ENCODE peak calls at places on chromosomes 6 and 20, in ten cellular contexts. F is stimulated activated CD8-positive, alpha-beta memory T cell treated with anti-CD3 and anti-CD28 coated beads, Interleukin-15, amount 100 ng/mL, for 4 hours; H is NCI-H2171; Q is KBM-7; E is T-cell; Y is endothelial cell; K is choroid plexus epithelial cell; S is activated T-helper 1 cell treated with Interleukin-2 at 50 U/mL for 16 hours; V is NCI-H510A treated with DMSO at 0.1 percent for 48 hours; P is activated CD4-positive, alpha-beta T cell treated with anti-CD3 and anti-CD28 coated beads for 36 hours. M is an unnamed sample.

GRCh38 chr20:3924304-3925112 is 35.3 kb downstream of the PANK2 start:
- DNase-seq in P (no peak), S (no peak), F (no peak), H (no peak), E (no peak), Y (no peak), K (no peak), Q (no peak), V (no peak), M (no peak)

GRCh38 chr6:12436224-12436623 is 146.1 kb downstream of the EDN1 start:
- DNase-seq in V (no peak), Q (peak; percentile 8), S (no peak), Y (no peak), F (no peak), P (no peak), H (no peak), K (no peak), E (no peak), M (no peak)

GRCh38 chr6:20242397-20242796 is 30.1 kb upstream of the MBOAT1 start:
- DNase-seq in E (no peak), P (no peak), S (no peak), Y (no peak), K (no peak), H (no peak), F (no peak), V (no peak), Q (no peak), M (no peak)

GRCh38 chr20:52974155-52974554 is 2.0 kb downstream of the TSHZ2 start:
- DNase-seq in Q (no peak), H (no peak), S (no peak), E (peak; percentile 22), Y (no peak), F (no peak), V (no peak), P (peak; percentile 68), K (no peak), M (no peak)

GRCh38 chr20:50191065-50191565 is 485 bp downstream of the CEBPB start:
- DNase-seq in P (peak; percentile 78), Q (no peak), H (no peak), V (peak; percentile 52), S (peak; percentile 51), K (peak; percentile 90), Y (peak; percentile 53), E (no peak), F (peak; percentile 53), M (no peak)

GRCh38 chr20:16308754-16309153 is 264.5 kb downstream of the KIF16B start:
- DNase-seq in S (no peak), H (no peak), Q (no peak), Y (no peak), K (no peak), V (no peak), E (no peak), F (no peak), P (no peak), M (no peak)

GRCh38 chr20:50270569-50270968 is 79.9 kb downstream of the CEBPB start:
- DNase-seq in Q (no peak), Y (no peak), S (no peak), H (no peak), V (no peak), F (no peak), K (no peak), E (no peak), P (no peak), M (no peak)

GRCh38 chr6:43770417-43771209 is 602 bp downstream of the VEGFA start:
- DNase-seq in Y (peak; percentile 61), S (peak; percentile 5), P (peak; percentile 69), F (no peak), H (no peak), V (peak; percentile 68), E (no peak), Q (peak; percentile 45), K (peak; percentile 60), M (peak; percentile 84)

M was measured in ascending aorta.